ENCODE peak calls at places on chromosomes 12 and 14, in four cellular contexts. One of them, this sample, is unnamed.

GRCh38 chr12:15963271-15963670 is 52.1 kb downstream of the DERA start:
- DNase-seq in thyroid gland: no peak
- DNase-seq in BE2C: no peak
- DNase-seq in activated T-cell treated with anti-CD3 and anti-CD28 coated beads for 1 hour: no peak
- DNase-seq in this sample: peak

GRCh38 chr12:13103391-13104033 is at the start of gene GSG1:
- DNase-seq in thyroid gland: no peak
- DNase-seq in BE2C: no peak
- DNase-seq in activated T-cell treated with anti-CD3 and anti-CD28 coated beads for 1 hour: no peak
- DNase-seq in this sample: peak

GRCh38 chr12:122880155-122880605 is 15.7 kb downstream of the VPS37B start:
- DNase-seq in thyroid gland: no peak
- DNase-seq in BE2C: no peak
- DNase-seq in activated T-cell treated with anti-CD3 and anti-CD28 coated beads for 1 hour: no peak
- DNase-seq in this sample: no peak

GRCh38 chr14:60647081-60647836 is 2.0 kb downstream of the SIX1 start:
- DNase-seq in thyroid gland: peak
- DNase-seq in BE2C: no peak
- DNase-seq in activated T-cell treated with anti-CD3 and anti-CD28 coated beads for 1 hour: no peak
- DNase-seq in this sample: peak

GRCh38 chr12:20602671-20603402 is 92.3 kb upstream of the SLCO1C1 start:
- DNase-seq in thyroid gland: no peak
- DNase-seq in BE2C: no peak
- DNase-seq in activated T-cell treated with anti-CD3 and anti-CD28 coated beads for 1 hour: no peak
- DNase-seq in this sample: peak

GRCh38 chr12:31524791-31525495 is 66.0 kb downstream of the DENND5B start:
- DNase-seq in thyroid gland: no peak
- DNase-seq in BE2C: no peak
- DNase-seq in activated T-cell treated with anti-CD3 and anti-CD28 coated beads for 1 hour: no peak
- DNase-seq in this sample: peak

GRCh38 chr12:108597559-108598471 is at the start of gene TMEM119:
- DNase-seq in thyroid gland: no peak
- DNase-seq in BE2C: peak
- DNase-seq in activated T-cell treated with anti-CD3 and anti-CD28 coated beads for 1 hour: no peak
- DNase-seq in this sample: peak

GRCh38 chr12:26122681-26123481 is 2.0 kb downstream of the BHLHE41 start:
- DNase-seq in thyroid gland: peak
- DNase-seq in BE2C: peak
- DNase-seq in activated T-cell treated with anti-CD3 and anti-CD28 coated beads for 1 hour: no peak
- DNase-seq in this sample: peak

GRCh38 chr12:116896525-116896924 is 14.2 kb upstream of the FBXW8 start:
- DNase-seq in thyroid gland: no peak
- DNase-seq in BE2C: no peak
- DNase-seq in activated T-cell treated with anti-CD3 and anti-CD28 coated beads for 1 hour: no peak
- DNase-seq in this sample: no peak

GRCh38 chr12:63862187-63863107 is 17.9 kb downstream of the SRGAP1 start:
- DNase-seq in thyroid gland: peak
- DNase-seq in BE2C: no peak
- DNase-seq in activated T-cell treated with anti-CD3 and anti-CD28 coated beads for 1 hour: no peak
- DNase-seq in this sample: no peak